ENCODE peak calls at places on chromosomes 11 and 22, in five cellular contexts. One of them, this sample, is unnamed.

GRCh38 chr11:64751136-64751535 is 7.2 kb upstream of the RASGRP2 start:
- DNase-seq in IMR-90: no peak
- DNase-seq in HFF-Myc: no peak
- DNase-seq in fibroblast of the aortic adventitia: no peak
- DNase-seq in cardiac muscle cell: no peak
- DNase-seq in this sample: no peak

GRCh38 chr11:7020183-7020917 is at the start of the genes NLRP14 and ZNF214:
- DNase-seq in fibroblast of the aortic adventitia: peak
- DNase-seq in cardiac muscle cell: peak
- DNase-seq in IMR-90: peak
- DNase-seq in HFF-Myc: peak
- DNase-seq in this sample: peak

GRCh38 chr11:73233211-73233610 is 15.1 kb downstream of the P2RY2 start:
- DNase-seq in cardiac muscle cell: no peak
- DNase-seq in HFF-Myc: no peak
- DNase-seq in IMR-90: no peak
- DNase-seq in fibroblast of the aortic adventitia: no peak
- DNase-seq in this sample: no peak

GRCh38 chr22:49541451-49542230 is 286.0 kb downstream of the BRD1 start:
- DNase-seq in fibroblast of the aortic adventitia: no peak
- DNase-seq in IMR-90: no peak
- DNase-seq in HFF-Myc: no peak
- DNase-seq in cardiac muscle cell: no peak
- DNase-seq in this sample: no peak

GRCh38 chr11:27107548-27107947 is 66.9 kb downstream of the BBOX1 start:
- DNase-seq in cardiac muscle cell: no peak
- DNase-seq in HFF-Myc: no peak
- DNase-seq in fibroblast of the aortic adventitia: no peak
- DNase-seq in IMR-90: no peak
- DNase-seq in this sample: no peak

GRCh38 chr11:125214466-125215204 is 50.1 kb downstream of the PKNOX2 start:
- DNase-seq in fibroblast of the aortic adventitia: peak
- DNase-seq in IMR-90: no peak
- DNase-seq in cardiac muscle cell: peak
- DNase-seq in HFF-Myc: no peak
- DNase-seq in this sample: no peak

GRCh38 chr11:112352907-112353306 is 92.2 kb upstream of the PLET1 start:
- DNase-seq in HFF-Myc: no peak
- DNase-seq in IMR-90: peak
- DNase-seq in cardiac muscle cell: no peak
- DNase-seq in fibroblast of the aortic adventitia: no peak
- DNase-seq in this sample: no peak

GRCh38 chr11:4065601-4066377 is 28.8 kb upstream of the RRM1 start:
- DNase-seq in IMR-90: no peak
- DNase-seq in HFF-Myc: no peak
- DNase-seq in fibroblast of the aortic adventitia: peak
- DNase-seq in cardiac muscle cell: no peak
- DNase-seq in this sample: no peak

GRCh38 chr11:30635401-30635989 is 49.3 kb upstream of the MPPED2 start:
- DNase-seq in cardiac muscle cell: peak
- DNase-seq in HFF-Myc: no peak
- DNase-seq in IMR-90: peak
- DNase-seq in fibroblast of the aortic adventitia: no peak
- DNase-seq in this sample: no peak

GRCh38 chr22:19488884-19489843 is 9.4 kb downstream of the CDC45 start:
- DNase-seq in fibroblast of the aortic adventitia: peak
- DNase-seq in IMR-90: peak
- DNase-seq in HFF-Myc: no peak
- DNase-seq in cardiac muscle cell: no peak
- DNase-seq in this sample: no peak

GRCh38 chr11:17333799-17334586 is 17.6 kb upstream of the NCR3LG1 start:
- DNase-seq in fibroblast of the aortic adventitia: no peak
- DNase-seq in IMR-90: no peak
- DNase-seq in cardiac muscle cell: no peak
- DNase-seq in HFF-Myc: no peak
- DNase-seq in this sample: no peak

GRCh38 chr22:20225693-20225966 is 42.5 kb downstream of the RTN4R start:
- DNase-seq in HFF-Myc: no peak
- DNase-seq in IMR-90: no peak
- DNase-seq in fibroblast of the aortic adventitia: no peak
- DNase-seq in cardiac muscle cell: no peak
- DNase-seq in this sample: no peak

GRCh38 chr11:18720086-18720810 is 5.7 kb downstream of the IGSF22 start:
- DNase-seq in fibroblast of the aortic adventitia: peak
- DNase-seq in cardiac muscle cell: no peak
- DNase-seq in HFF-Myc: no peak
- DNase-seq in IMR-90: peak
- DNase-seq in this sample: no peak

GRCh38 chr11:118953265-118953664 is 2.8 kb upstream of the UPK2 start:
- DNase-seq in IMR-90: peak
- DNase-seq in cardiac muscle cell: no peak
- DNase-seq in HFF-Myc: no peak
- DNase-seq in fibroblast of the aortic adventitia: no peak
- DNase-seq in this sample: no peak

GRCh38 chr11:63491614-63492372 is 826 bp upstream of the PLAAT5 start:
- DNase-seq in HFF-Myc: no peak
- DNase-seq in IMR-90: peak
- DNase-seq in fibroblast of the aortic adventitia: peak
- DNase-seq in cardiac muscle cell: no peak
- DNase-seq in this sample: no peak

GRCh38 chr11:63492441-63492840 is 1.5 kb upstream of the PLAAT5 start:
- DNase-seq in cardiac muscle cell: no peak
- DNase-seq in HFF-Myc: no peak
- DNase-seq in IMR-90: no peak
- DNase-seq in fibroblast of the aortic adventitia: no peak
- DNase-seq in this sample: no peak

GRCh38 chr11:63489879-63490278 is 1.1 kb downstream of the PLAAT5 start:
- DNase-seq in IMR-90: no peak
- DNase-seq in cardiac muscle cell: no peak
- DNase-seq in HFF-Myc: no peak
- DNase-seq in fibroblast of the aortic adventitia: peak
- DNase-seq in this sample: no peak

GRCh38 chr11:63491240-63491587 is 247 bp upstream of the PLAAT5 start:
- DNase-seq in cardiac muscle cell: no peak
- DNase-seq in IMR-90: no peak
- DNase-seq in fibroblast of the aortic adventitia: no peak
- DNase-seq in HFF-Myc: no peak
- DNase-seq in this sample: no peak

DNA sequence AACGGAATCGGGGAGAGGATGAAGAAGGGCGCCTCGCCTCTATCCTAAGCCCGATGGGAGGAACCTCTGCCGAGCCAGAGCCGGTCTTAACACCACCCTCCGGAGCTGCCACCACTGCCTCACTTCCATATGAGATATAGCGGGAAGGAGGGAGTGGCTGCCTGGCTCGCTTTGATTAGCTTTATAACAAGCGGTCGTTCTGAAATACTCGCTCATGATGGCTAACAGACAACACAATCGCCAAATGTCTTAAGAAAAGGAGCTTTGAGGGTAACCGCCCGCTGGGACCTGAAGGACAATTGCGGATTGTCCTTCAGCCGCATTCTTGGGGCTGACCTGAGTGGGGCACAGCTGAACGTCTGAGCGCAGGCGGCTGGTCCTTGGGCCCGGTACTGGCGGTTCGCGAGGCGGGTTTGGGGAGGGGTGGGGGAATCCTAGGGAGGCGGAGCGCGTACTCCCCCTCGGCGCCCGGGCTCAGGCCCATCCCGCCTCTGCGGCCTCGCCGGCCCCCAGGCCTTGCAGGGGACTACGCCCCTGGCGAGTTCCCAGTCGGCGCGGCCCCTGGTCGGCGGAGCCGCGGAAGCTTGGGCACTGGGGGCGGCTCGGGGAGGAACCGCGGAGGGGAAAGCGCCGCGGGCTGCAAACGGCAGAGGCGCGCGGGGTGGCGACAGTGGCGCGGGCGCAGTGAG is at the start of gene PLAAT5:
- DNase-seq in IMR-90: no peak
- DNase-seq in HFF-Myc: no peak
- DNase-seq in cardiac muscle cell: peak
- DNase-seq in fibroblast of the aortic adventitia: peak
- DNase-seq in this sample: no peak
- H3K4me3 ChIP-seq in IMR-90: no peak
- H3K4me3 ChIP-seq in HFF-Myc: no peak
- H3K4me3 ChIP-seq in cardiac muscle cell: peak
- H3K4me3 ChIP-seq in fibroblast of the aortic adventitia: peak
- H3K4me3 ChIP-seq in this sample: peak

GRCh38 chr22:41531736-41532477 is 12.4 kb downstream of the POLR3H start:
- DNase-seq in cardiac muscle cell: no peak
- DNase-seq in HFF-Myc: no peak
- DNase-seq in fibroblast of the aortic adventitia: no peak
- DNase-seq in IMR-90: no peak
- DNase-seq in this sample: no peak

GRCh38 chr22:41532908-41533825 is 11.1 kb downstream of the POLR3H start:
- DNase-seq in IMR-90: peak
- DNase-seq in cardiac muscle cell: peak
- DNase-seq in fibroblast of the aortic adventitia: peak
- DNase-seq in HFF-Myc: no peak
- DNase-seq in this sample: no peak

GRCh38 chr22:41537203-41537602 is 7.1 kb downstream of the POLR3H start:
- DNase-seq in fibroblast of the aortic adventitia: no peak
- DNase-seq in HFF-Myc: no peak
- DNase-seq in cardiac muscle cell: no peak
- DNase-seq in IMR-90: no peak
- DNase-seq in this sample: no peak

GRCh38 chr22:41534219-41534618 is 10.1 kb downstream of the POLR3H start:
- DNase-seq in HFF-Myc: no peak
- DNase-seq in fibroblast of the aortic adventitia: no peak
- DNase-seq in IMR-90: no peak
- DNase-seq in cardiac muscle cell: no peak
- DNase-seq in this sample: no peak

GRCh38 chr22:41535244-41535643 is 9.0 kb downstream of the POLR3H start:
- DNase-seq in IMR-90: no peak
- DNase-seq in cardiac muscle cell: peak
- DNase-seq in fibroblast of the aortic adventitia: no peak
- DNase-seq in HFF-Myc: no peak
- DNase-seq in this sample: no peak
- TF ChIP-seq CTCF in IMR-90: peak
- TF ChIP-seq CTCF in cardiac muscle cell: no peak
- TF ChIP-seq CTCF in fibroblast of the aortic adventitia: peak
- TF ChIP-seq CTCF in HFF-Myc: peak
- TF ChIP-seq CTCF in this sample: peak

DNA sequence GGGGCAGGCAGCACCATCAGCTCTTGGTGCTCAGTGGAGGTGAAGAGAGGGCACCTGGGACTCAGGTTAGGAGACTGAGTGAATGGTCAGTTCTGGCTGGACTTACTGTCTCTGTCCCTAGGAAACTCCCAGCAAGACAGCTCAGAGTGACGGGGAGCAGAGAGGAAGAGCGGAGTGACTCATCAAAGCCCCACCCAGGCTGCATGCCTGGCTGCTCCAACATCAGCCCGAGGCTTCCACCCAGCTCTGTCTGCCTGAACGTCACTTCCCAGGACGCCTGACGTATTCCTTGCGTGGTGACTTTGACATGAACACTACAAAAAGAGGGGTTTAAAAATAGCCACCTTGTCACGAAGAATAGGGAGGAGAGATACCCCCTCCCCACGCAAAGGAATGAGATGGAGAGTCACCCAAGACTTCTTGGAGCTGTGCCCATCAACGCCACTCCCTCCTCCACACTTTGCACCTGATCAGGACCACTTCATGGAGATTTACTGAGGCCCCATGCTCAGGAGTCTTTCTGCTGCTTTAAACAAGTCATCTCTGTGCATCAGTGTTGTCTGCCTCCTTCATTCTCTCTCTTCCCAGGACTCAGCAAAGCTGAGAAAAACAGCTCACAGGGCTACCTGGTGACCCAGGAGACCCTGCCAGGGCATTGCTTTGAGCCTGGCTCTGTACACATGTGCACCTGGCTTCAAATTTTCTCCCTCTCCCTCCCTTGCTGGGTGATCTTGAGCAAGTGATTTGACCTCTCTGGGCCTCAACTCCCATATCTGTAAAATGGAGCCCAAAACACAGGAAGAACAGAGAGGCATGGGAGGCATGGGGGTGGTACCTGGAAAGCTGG is 83.1 kb downstream of the MN1 start:
- DNase-seq in IMR-90: peak
- DNase-seq in cardiac muscle cell: peak
- DNase-seq in fibroblast of the aortic adventitia: peak
- DNase-seq in HFF-Myc: peak
- DNase-seq in this sample: peak
- H3K4me3 ChIP-seq in IMR-90: no peak
- H3K4me3 ChIP-seq in cardiac muscle cell: no peak
- H3K4me3 ChIP-seq in fibroblast of the aortic adventitia: peak
- H3K4me3 ChIP-seq in HFF-Myc: no peak
- H3K4me3 ChIP-seq in this sample: no peak

DNA sequence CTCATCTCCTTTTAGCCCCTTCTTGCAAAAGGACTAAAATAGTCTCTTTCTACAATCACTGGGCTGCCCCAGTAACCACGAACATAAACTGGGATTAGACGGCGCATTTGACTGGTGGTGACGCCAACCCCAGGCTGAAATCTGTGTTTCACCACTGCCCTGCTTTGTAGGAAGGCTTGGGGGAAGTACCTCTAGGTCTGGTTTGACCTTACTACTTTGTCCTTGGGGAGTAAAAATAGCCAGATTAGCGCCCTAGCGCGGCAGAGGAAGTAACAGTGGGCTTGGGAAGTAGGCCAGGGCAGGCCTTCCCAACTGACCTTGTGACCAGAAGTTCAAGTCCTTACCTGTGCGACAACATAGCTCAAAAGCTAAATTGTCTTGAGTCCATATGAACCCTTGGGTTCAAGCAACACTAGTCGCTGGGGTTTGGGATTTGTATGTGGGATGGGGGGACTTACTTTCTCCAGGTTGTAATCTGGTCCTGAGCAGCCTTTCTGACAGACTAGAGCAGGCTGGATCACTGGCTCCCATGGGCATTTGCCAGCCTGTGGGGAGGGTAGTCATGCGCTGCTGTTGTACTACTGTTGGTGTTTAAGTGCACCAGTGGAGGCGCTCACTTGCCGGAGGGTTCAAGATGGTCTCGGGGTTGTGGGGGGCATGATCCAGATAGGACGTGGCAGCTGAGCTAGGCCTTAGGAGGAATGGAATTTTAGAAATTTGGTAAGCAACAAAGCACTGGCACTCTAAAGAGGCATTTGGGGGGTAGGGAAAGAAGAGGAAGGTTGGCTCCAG is 953 bp upstream of the PACS1 start:
- DNase-seq in IMR-90: peak
- DNase-seq in HFF-Myc: no peak
- DNase-seq in fibroblast of the aortic adventitia: peak
- DNase-seq in cardiac muscle cell: peak
- DNase-seq in this sample: no peak
- TF ChIP-seq CTCF in IMR-90: peak
- TF ChIP-seq CTCF in HFF-Myc: no peak
- TF ChIP-seq CTCF in fibroblast of the aortic adventitia: no peak
- TF ChIP-seq CTCF in cardiac muscle cell: peak
- TF ChIP-seq CTCF in this sample: peak

DNA sequence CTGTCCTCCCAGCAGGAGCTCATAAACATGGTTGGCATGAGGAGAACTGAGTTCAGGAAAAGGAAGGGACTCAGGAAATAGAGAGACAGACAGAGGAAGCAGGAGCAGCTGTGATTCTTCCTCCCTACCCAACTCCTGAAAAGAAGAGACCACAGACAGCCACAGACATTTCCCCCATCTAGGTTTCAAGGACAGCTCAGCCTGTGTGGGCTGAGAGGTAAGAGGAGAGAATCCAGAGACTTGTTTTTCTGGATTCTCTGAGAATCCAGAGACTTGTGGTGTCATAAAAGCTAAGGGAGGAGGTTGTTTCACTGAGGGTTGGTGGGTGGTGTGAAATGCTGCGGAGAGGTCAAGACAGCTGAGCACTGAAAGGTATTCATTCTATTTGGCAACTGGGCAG is 19.0 kb upstream of the STK33 start:
- DNase-seq in IMR-90: no peak
- DNase-seq in HFF-Myc: no peak
- DNase-seq in fibroblast of the aortic adventitia: no peak
- DNase-seq in cardiac muscle cell: no peak
- DNase-seq in this sample: no peak
- H3K4me3 ChIP-seq in IMR-90: no peak
- H3K4me3 ChIP-seq in HFF-Myc: no peak
- H3K4me3 ChIP-seq in fibroblast of the aortic adventitia: no peak
- H3K4me3 ChIP-seq in cardiac muscle cell: no peak
- H3K4me3 ChIP-seq in this sample: no peak

This sample was measured in AG04449.